ENCODE peak calls at places on chromosome 7, in six cellular contexts. Y is NCI-H1694 treated with DMSO at 0.1 percent for 48 hours, U is AG08396, K is fibroblast of the conjunctiva, X is NCI-H2107, G is ELR. A is an unnamed sample.

GRCh38 chr7:70434376-70434775 is 697.6 kb upstream of the GALNT17 start:
- DNase-seq in Y (peak), U (no peak), K (no peak), X (no peak), G (no peak), A (no peak)

GRCh38 chr7:24995466-24995865 is 15.5 kb upstream of the OSBPL3 start:
- DNase-seq in Y (no peak), U (no peak), K (no peak), X (no peak), G (no peak), A (no peak)

GRCh38 chr7:32518534-32519140 is 23.3 kb downstream of the AVL9 start:
- DNase-seq in Y (no peak), U (no peak), K (peak), X (no peak), G (peak), A (no peak)

GRCh38 chr7:113705439-113705838 is 213.4 kb downstream of the PPP1R3A start:
- DNase-seq in Y (no peak), U (no peak), K (no peak), X (no peak), G (no peak), A (no peak)

GRCh38 chr7:140967438-140967837 is 42.7 kb upstream of the BRAF start:
- DNase-seq in Y (no peak), U (no peak), K (no peak), X (no peak), G (no peak), A (no peak)

GRCh38 chr7:111820117-111820516 is 257.8 kb upstream of the IMMP2L start:
- DNase-seq in Y (no peak), U (no peak), K (no peak), X (no peak), G (no peak), A (no peak)

GRCh38 chr7:620052-620451 is 100.4 kb upstream of the PDGFA start:
- DNase-seq in Y (no peak), U (peak), K (no peak), X (no peak), G (peak), A (peak)

GRCh38 chr7:90825779-90826178 is 229.7 kb downstream of the CDK14 start:
- DNase-seq in Y (no peak), U (peak), K (peak), X (no peak), G (peak), A (no peak)

GRCh38 chr7:84060760-84061261 is 133.8 kb downstream of the SEMA3A start:
- DNase-seq in Y (no peak), U (no peak), K (no peak), X (no peak), G (peak), A (no peak)

GRCh38 chr7:74044366-74045350 is 16.7 kb downstream of the ELN start:
- DNase-seq in Y (no peak), U (no peak), K (no peak), X (no peak), G (no peak), A (no peak)

GRCh38 chr7:29622335-29623265 is 59.0 kb downstream of the PRR15 start:
- DNase-seq in Y (peak), U (peak), K (peak), X (no peak), G (peak), A (peak)

GRCh38 chr7:157703131-157703530 is 366.3 kb downstream of the DNAJB6 start:
- DNase-seq in Y (no peak), U (no peak), K (no peak), X (no peak), G (no peak), A (no peak)

GRCh38 chr7:151251926-151252835 is 3.7 kb upstream of the SMARCD3 start:
- DNase-seq in Y (peak), U (peak), K (no peak), X (peak), G (peak), A (peak)

GRCh38 chr7:99047526-99048077 is 96.3 kb downstream of the SMURF1 start:
- DNase-seq in Y (no peak), U (no peak), K (no peak), X (no peak), G (no peak), A (no peak)

GRCh38 chr7:127629268-127629854 is 11.4 kb upstream of the PAX4 start:
- DNase-seq in Y (peak), U (no peak), K (no peak), X (no peak), G (peak), A (no peak)

GRCh38 chr7:127317447-127317961 is 64.8 kb upstream of the GRM8 start:
- DNase-seq in Y (no peak), U (no peak), K (no peak), X (no peak), G (no peak), A (no peak)

GRCh38 chr7:149772236-149772820 is 1.1 kb downstream of the ZNF467 start:
- DNase-seq in Y (no peak), U (peak), K (no peak), X (peak), G (no peak), A (no peak)

GRCh38 chr7:11192506-11192905 is 218.8 kb downstream of the PHF14 start:
- DNase-seq in Y (no peak), U (no peak), K (peak), X (no peak), G (peak), A (no peak)

GRCh38 chr7:156652886-156653568 is 12.5 kb downstream of the RNF32 start:
- DNase-seq in Y (no peak), U (no peak), K (no peak), X (no peak), G (peak), A (no peak)

GRCh38 chr7:141654551-141654950 is 47.4 kb downstream of the DENND11 start:
- DNase-seq in Y (peak), U (peak), K (peak), X (peak), G (peak), A (peak)

GRCh38 chr7:98697485-98698240 is 80.6 kb downstream of the NPTX2 start:
- DNase-seq in Y (no peak), U (no peak), K (no peak), X (no peak), G (no peak), A (no peak)

GRCh38 chr7:84073476-84073875 is 121.1 kb downstream of the SEMA3A start:
- DNase-seq in Y (no peak), U (no peak), K (no peak), X (no peak), G (no peak), A (no peak)

GRCh38 chr7:44215531-44215930 is 14.8 kb downstream of the YKT6 start:
- DNase-seq in Y (no peak), U (no peak), K (no peak), X (peak), G (no peak), A (no peak)

GRCh38 chr7:23020742-23021401 is 6.9 kb upstream of the HYCC1 start:
- DNase-seq in Y (no peak), U (peak), K (peak), X (no peak), G (peak), A (peak)

GRCh38 chr7:35526645-35527044 is 168.3 kb downstream of the HERPUD2 start:
- DNase-seq in Y (no peak), U (no peak), K (no peak), X (no peak), G (no peak), A (no peak)

GRCh38 chr7:39691821-39692220 is 68.4 kb downstream of the RALA start:
- DNase-seq in Y (no peak), U (peak), K (no peak), X (no peak), G (peak), A (no peak)

GRCh38 chr7:154509192-154509591 is 457.0 kb downstream of the DPP6 start:
- DNase-seq in Y (no peak), U (no peak), K (no peak), X (no peak), G (no peak), A (no peak)

GRCh38 chr7:556427-556826 is 36.8 kb upstream of the PDGFA start:
- DNase-seq in Y (no peak), U (no peak), K (no peak), X (no peak), G (no peak), A (no peak)

GRCh38 chr7:1853619-1854520 is 183.8 kb downstream of the ELFN1 start:
- DNase-seq in Y (no peak), U (no peak), K (no peak), X (no peak), G (no peak), A (no peak)

GRCh38 chr7:110852156-110852858 is 238.6 kb upstream of the LRRN3 start:
- DNase-seq in Y (no peak), U (no peak), K (no peak), X (no peak), G (peak), A (no peak)

GRCh38 chr7:107538001-107538400 is 25.7 kb downstream of the COG5 start:
- DNase-seq in Y (no peak), U (no peak), K (no peak), X (peak), G (no peak), A (no peak)

GRCh38 chr7:801940-802364 is 30.3 kb upstream of the SUN1 start:
- DNase-seq in Y (no peak), U (no peak), K (no peak), X (peak), G (no peak), A (no peak)

GRCh38 chr7:151984612-151985011 is 28.4 kb downstream of the GALNTL5 start:
- DNase-seq in Y (no peak), U (no peak), K (no peak), X (no peak), G (no peak), A (no peak)

GRCh38 chr7:34759477-34760125 is 101.6 kb downstream of the NPSR1 start:
- DNase-seq in Y (peak), U (peak), K (peak), X (no peak), G (peak), A (no peak)

GRCh38 chr7:98249106-98249505 is 2.9 kb downstream of the TECPR1 start:
- DNase-seq in Y (no peak), U (no peak), K (no peak), X (no peak), G (peak), A (no peak)

GRCh38 chr7:126668367-126668752 is 584.4 kb downstream of the GRM8 start:
- DNase-seq in Y (no peak), U (no peak), K (no peak), X (no peak), G (no peak), A (no peak)

GRCh38 chr7:101112233-101112632 is 14.7 kb upstream of the SERPINE1 start:
- DNase-seq in Y (no peak), U (no peak), K (no peak), X (no peak), G (peak), A (no peak)

GRCh38 chr7:30548762-30549344 is 44.2 kb upstream of the GGCT start:
- DNase-seq in Y (peak), U (peak), K (peak), X (peak), G (peak), A (peak)

A was measured in AG04450.